ENCODE peak calls at places on chromosomes 4 and X, in seven cellular contexts. One of them, this sample, is unnamed.

GRCh38 chr4:7518871-7519637 is 84.3 kb upstream of the PSAPL1 start:
- DNase-seq in HepG2: no peak
- DNase-seq in HCT116: no peak
- DNase-seq in GM12878: no peak
- DNase-seq in H1: no peak
- DNase-seq in SK-N-SH: peak; percentile 84
- DNase-seq in K562: no peak
- DNase-seq in this sample: peak; percentile 9

GRCh38 chrX:118665204-118665603 is 62.2 kb upstream of the IL13RA1 start:
- DNase-seq in SK-N-SH: no peak
- DNase-seq in GM12878: no peak
- DNase-seq in HCT116: no peak
- DNase-seq in H1: no peak
- DNase-seq in K562: no peak
- DNase-seq in HepG2: no peak
- DNase-seq in this sample: no peak

GRCh38 chr4:19809989-19810388 is 441.7 kb upstream of the SLIT2 start:
- DNase-seq in SK-N-SH: no peak
- DNase-seq in HCT116: no peak
- DNase-seq in GM12878: no peak
- DNase-seq in HepG2: no peak
- DNase-seq in H1: no peak
- DNase-seq in K562: no peak
- DNase-seq in this sample: no peak

GRCh38 chr4:24473309-24473721 is 111.0 kb downstream of the DHX15 start:
- DNase-seq in HepG2: no peak
- DNase-seq in H1: no peak
- DNase-seq in SK-N-SH: peak; percentile 25
- DNase-seq in K562: no peak
- DNase-seq in GM12878: no peak
- DNase-seq in HCT116: no peak
- DNase-seq in this sample: peak; percentile 61

GRCh38 chr4:152063301-152064235 is 302.8 kb upstream of the GATB start:
- DNase-seq in GM12878: no peak
- DNase-seq in K562: no peak
- DNase-seq in HepG2: no peak
- DNase-seq in SK-N-SH: peak; percentile 75
- DNase-seq in H1: no peak
- DNase-seq in HCT116: no peak
- DNase-seq in this sample: peak; percentile 59

GRCh38 chr4:55475394-55476243 is 71.1 kb downstream of the CLOCK start:
- DNase-seq in HCT116: no peak
- DNase-seq in GM12878: peak; percentile 4
- DNase-seq in K562: no peak
- DNase-seq in HepG2: no peak
- DNase-seq in SK-N-SH: no peak
- DNase-seq in H1: no peak
- DNase-seq in this sample: no peak

GRCh38 chrX:41386222-41386990 is 52.4 kb downstream of the DDX3X start:
- DNase-seq in SK-N-SH: no peak
- DNase-seq in HepG2: no peak
- DNase-seq in HCT116: no peak
- DNase-seq in H1: no peak
- DNase-seq in GM12878: no peak
- DNase-seq in K562: no peak
- DNase-seq in this sample: no peak

GRCh38 chrX:146264763-146265375 is 447.2 kb downstream of the SLITRK2 start:
- DNase-seq in SK-N-SH: no peak
- DNase-seq in HepG2: no peak
- DNase-seq in HCT116: no peak
- DNase-seq in GM12878: no peak
- DNase-seq in H1: no peak
- DNase-seq in K562: no peak
- DNase-seq in this sample: no peak

GRCh38 chr4:164139291-164139690 is 614.6 kb upstream of the SMIM31 start:
- DNase-seq in SK-N-SH: no peak
- DNase-seq in HCT116: no peak
- DNase-seq in K562: no peak
- DNase-seq in GM12878: no peak
- DNase-seq in H1: no peak
- DNase-seq in HepG2: no peak
- DNase-seq in this sample: no peak

GRCh38 chr4:122456228-122457106 is at the start of gene IL2:
- DNase-seq in SK-N-SH: no peak
- DNase-seq in HepG2: no peak
- DNase-seq in GM12878: no peak
- DNase-seq in H1: no peak
- DNase-seq in HCT116: no peak
- DNase-seq in K562: no peak
- DNase-seq in this sample: no peak

GRCh38 chrX:45602151-45602550 is 401.5 kb upstream of the DIPK2B start:
- DNase-seq in K562: no peak
- DNase-seq in GM12878: no peak
- DNase-seq in HepG2: no peak
- DNase-seq in H1: no peak
- DNase-seq in SK-N-SH: no peak
- DNase-seq in HCT116: no peak
- DNase-seq in this sample: no peak

GRCh38 chr4:57043304-57044251 is 64.9 kb downstream of the POLR2B start:
- DNase-seq in H1: no peak
- DNase-seq in GM12878: no peak
- DNase-seq in SK-N-SH: no peak
- DNase-seq in HepG2: no peak
- DNase-seq in K562: no peak
- DNase-seq in HCT116: no peak
- DNase-seq in this sample: no peak

GRCh38 chrX:108642273-108642628 is 94.1 kb downstream of the IRS4 start:
- DNase-seq in HCT116: no peak
- DNase-seq in GM12878: no peak
- DNase-seq in HepG2: no peak
- DNase-seq in K562: no peak
- DNase-seq in SK-N-SH: no peak
- DNase-seq in H1: no peak
- DNase-seq in this sample: no peak

GRCh38 chr4:85402371-85402770 is 72.6 kb upstream of the ARHGAP24 start:
- DNase-seq in GM12878: no peak
- DNase-seq in HepG2: no peak
- DNase-seq in HCT116: no peak
- DNase-seq in K562: no peak
- DNase-seq in H1: no peak
- DNase-seq in SK-N-SH: no peak
- DNase-seq in this sample: no peak

GRCh38 chr4:89657931-89658700 is 178.8 kb downstream of the SNCA start:
- DNase-seq in H1: no peak
- DNase-seq in GM12878: no peak
- DNase-seq in HCT116: peak; percentile 28
- DNase-seq in K562: no peak
- DNase-seq in HepG2: peak; percentile 28
- DNase-seq in SK-N-SH: peak; percentile 10
- DNase-seq in this sample: no peak

GRCh38 chr4:118941799-118942198 is 53.1 kb downstream of the SYNPO2 start:
- DNase-seq in GM12878: no peak
- DNase-seq in K562: no peak
- DNase-seq in HCT116: no peak
- DNase-seq in SK-N-SH: no peak
- DNase-seq in H1: no peak
- DNase-seq in HepG2: no peak
- DNase-seq in this sample: no peak

GRCh38 chr4:167826281-167826680 is 266.1 kb upstream of the ANXA10 start:
- DNase-seq in H1: no peak
- DNase-seq in SK-N-SH: no peak
- DNase-seq in HepG2: no peak
- DNase-seq in HCT116: no peak
- DNase-seq in K562: no peak
- DNase-seq in GM12878: no peak
- DNase-seq in this sample: no peak

GRCh38 chr4:186839122-186840037 is 115.7 kb upstream of the FAT1 start:
- DNase-seq in SK-N-SH: no peak
- DNase-seq in HepG2: no peak
- DNase-seq in H1: no peak
- DNase-seq in K562: peak; percentile 43
- DNase-seq in HCT116: no peak
- DNase-seq in GM12878: no peak
- DNase-seq in this sample: no peak

GRCh38 chr4:73962724-73963123 is 19.1 kb downstream of the PF4 start:
- DNase-seq in HCT116: no peak
- DNase-seq in GM12878: no peak
- DNase-seq in K562: no peak
- DNase-seq in HepG2: no peak
- DNase-seq in SK-N-SH: no peak
- DNase-seq in H1: no peak
- DNase-seq in this sample: no peak
- TF ChIP-seq JUND in HCT116: no peak
- TF ChIP-seq JUND in GM12878: no peak
- TF ChIP-seq JUND in K562: no peak
- TF ChIP-seq JUND in HepG2: no peak
- TF ChIP-seq JUND in SK-N-SH: no peak
- TF ChIP-seq JUND in H1: no peak
- TF ChIP-seq JUND in this sample: no peak

DNA sequence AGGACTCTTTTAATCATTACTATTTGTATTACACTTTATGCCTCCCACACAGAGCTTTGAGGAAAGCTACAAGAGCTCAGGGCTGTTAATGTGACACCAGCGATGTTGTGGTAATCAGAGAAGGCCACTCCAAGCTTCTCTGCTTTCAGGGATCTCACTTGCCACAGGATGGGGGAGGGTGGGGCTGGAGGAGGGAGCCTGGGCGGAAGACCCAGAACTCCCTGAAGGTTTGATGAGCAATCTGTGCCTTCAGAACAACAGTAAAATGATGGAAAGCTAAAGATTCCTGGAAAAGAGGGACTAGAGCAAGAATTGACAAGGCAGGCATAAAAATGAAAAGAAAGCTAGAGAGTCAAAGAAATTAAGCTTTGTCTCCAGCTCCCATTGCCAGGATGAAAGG is 75.6 kb downstream of the MAML3 start:
- DNase-seq in H1: no peak
- DNase-seq in HCT116: no peak
- DNase-seq in K562: no peak
- DNase-seq in GM12878: no peak
- DNase-seq in SK-N-SH: no peak
- DNase-seq in HepG2: no peak
- DNase-seq in this sample: no peak
- TF ChIP-seq JUND in H1: no peak
- TF ChIP-seq JUND in HCT116: no peak
- TF ChIP-seq JUND in K562: no peak
- TF ChIP-seq JUND in GM12878: no peak
- TF ChIP-seq JUND in SK-N-SH: no peak
- TF ChIP-seq JUND in HepG2: no peak
- TF ChIP-seq JUND in this sample: no peak

GRCh38 chrX:123713841-123714240 is 19.0 kb downstream of the THOC2 start:
- DNase-seq in SK-N-SH: no peak
- DNase-seq in HCT116: no peak
- DNase-seq in H1: no peak
- DNase-seq in HepG2: no peak
- DNase-seq in GM12878: no peak
- DNase-seq in K562: no peak
- DNase-seq in this sample: no peak

DNA sequence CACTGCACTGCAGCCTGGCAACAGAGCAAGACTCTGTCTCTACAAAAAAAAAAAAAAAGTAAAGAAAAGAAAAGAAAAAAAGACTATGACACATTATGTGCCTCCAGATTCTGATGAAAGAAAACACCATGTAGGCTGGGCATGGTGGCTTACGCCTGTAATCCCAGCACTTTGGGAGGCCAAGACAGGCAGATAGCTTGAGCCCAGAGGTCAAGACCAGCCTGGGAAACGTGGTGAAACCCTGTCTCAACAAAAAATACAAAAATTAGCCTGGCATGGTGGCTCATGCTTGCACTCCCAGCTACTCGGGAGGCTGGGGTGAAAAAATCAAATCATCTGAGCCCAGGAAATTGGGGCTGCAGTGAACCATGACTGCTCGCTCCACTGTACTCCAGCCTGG is 19.4 kb downstream of the THOC2 start:
- DNase-seq in SK-N-SH: no peak
- DNase-seq in HepG2: no peak
- DNase-seq in GM12878: no peak
- DNase-seq in K562: no peak
- DNase-seq in H1: no peak
- DNase-seq in HCT116: no peak
- DNase-seq in this sample: no peak
- TF ChIP-seq JUND in SK-N-SH: no peak
- TF ChIP-seq JUND in HepG2: no peak
- TF ChIP-seq JUND in GM12878: no peak
- TF ChIP-seq JUND in K562: no peak
- TF ChIP-seq JUND in H1: no peak
- TF ChIP-seq JUND in HCT116: no peak
- TF ChIP-seq JUND in this sample: no peak

GRCh38 chr4:26030780-26031179 is 116.8 kb downstream of the SMIM20 start:
- DNase-seq in HepG2: no peak
- DNase-seq in K562: no peak
- DNase-seq in H1: no peak
- DNase-seq in SK-N-SH: no peak
- DNase-seq in GM12878: no peak
- DNase-seq in HCT116: no peak
- DNase-seq in this sample: no peak

GRCh38 chr4:26029512-26030131 is 115.6 kb downstream of the SMIM20 start:
- DNase-seq in GM12878: no peak
- DNase-seq in HepG2: no peak
- DNase-seq in SK-N-SH: no peak
- DNase-seq in K562: no peak
- DNase-seq in H1: no peak
- DNase-seq in HCT116: no peak
- DNase-seq in this sample: no peak

GRCh38 chr4:26030260-26030667 is 116.2 kb downstream of the SMIM20 start:
- DNase-seq in SK-N-SH: no peak
- DNase-seq in HepG2: no peak
- DNase-seq in K562: no peak
- DNase-seq in GM12878: no peak
- DNase-seq in HCT116: no peak
- DNase-seq in H1: peak; percentile 91
- DNase-seq in this sample: no peak

GRCh38 chr4:26028133-26028792 is 114.2 kb downstream of the SMIM20 start:
- DNase-seq in HepG2: no peak
- DNase-seq in HCT116: no peak
- DNase-seq in H1: no peak
- DNase-seq in SK-N-SH: no peak
- DNase-seq in GM12878: no peak
- DNase-seq in K562: no peak
- DNase-seq in this sample: no peak

DNA sequence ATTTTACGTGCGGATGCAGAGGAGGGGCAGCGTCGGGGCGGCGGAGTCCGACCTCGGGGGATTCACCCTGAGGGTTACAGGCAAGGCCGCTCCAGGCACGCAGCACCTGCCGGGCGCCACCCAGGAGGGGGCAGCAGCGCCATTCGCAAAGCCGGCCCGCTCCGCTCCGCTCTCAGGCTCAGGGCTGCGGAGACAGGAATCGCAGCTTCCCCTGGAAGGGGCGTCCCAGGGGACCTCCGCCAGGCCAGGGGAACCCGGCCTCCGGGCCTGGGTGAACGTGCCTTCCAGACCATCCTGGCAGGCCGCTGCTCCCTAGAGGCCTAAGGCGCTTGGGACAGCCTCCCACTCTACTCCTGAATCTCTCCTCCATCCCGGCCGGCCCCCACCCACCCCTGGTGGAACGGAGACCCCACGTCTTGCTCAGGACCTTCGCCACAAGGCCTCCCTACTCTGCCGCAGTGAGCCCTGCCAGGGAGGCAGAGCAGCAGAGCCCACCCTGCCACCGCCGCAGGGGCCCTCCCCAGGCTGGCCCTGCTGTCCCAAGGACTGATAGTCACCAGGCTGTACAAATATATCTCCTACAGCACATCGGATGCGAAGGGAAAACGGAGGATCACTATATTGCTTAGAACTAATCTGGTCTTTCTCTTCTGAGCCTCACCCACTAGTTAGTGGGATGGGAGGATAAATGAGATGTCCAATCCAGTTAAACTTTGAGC is 114.9 kb downstream of the SMIM20 start:
- DNase-seq in SK-N-SH: peak; percentile 82
- DNase-seq in HepG2: peak; percentile 27
- DNase-seq in H1: peak; percentile 74
- DNase-seq in GM12878: no peak
- DNase-seq in HCT116: no peak
- DNase-seq in K562: peak; percentile 52
- DNase-seq in this sample: no peak
- TF ChIP-seq JUND in SK-N-SH: no peak
- TF ChIP-seq JUND in HepG2: no peak
- TF ChIP-seq JUND in H1: no peak
- TF ChIP-seq JUND in GM12878: no peak
- TF ChIP-seq JUND in HCT116: no peak
- TF ChIP-seq JUND in K562: no peak
- TF ChIP-seq JUND in this sample: no peak

This sample was measured in T47D.